ENCODE peak calls at places on chromosome 5, in four cellular contexts. One of them, this sample, is unnamed.

GRCh38 chr5:34499001-34499734 is 157.0 kb upstream of the RAI14 start:
- DNase-seq in body of pancreas: no peak
- DNase-seq in SK-N-SH: no peak
- DNase-seq in A549: no peak
- DNase-seq in this sample: no peak

GRCh38 chr5:142600611-142601360 is 85.1 kb downstream of the FGF1 start:
- DNase-seq in SK-N-SH: no peak
- DNase-seq in body of pancreas: peak; percentile 64
- DNase-seq in A549: no peak
- DNase-seq in this sample: no peak

GRCh38 chr5:12460493-12461261 is 556.4 kb upstream of the CTNND2 start:
- DNase-seq in body of pancreas: no peak
- DNase-seq in SK-N-SH: no peak
- DNase-seq in A549: no peak
- DNase-seq in this sample: no peak

GRCh38 chr5:160926428-160926827 is 74.4 kb upstream of the ATP10B start:
- DNase-seq in body of pancreas: peak; percentile 60
- DNase-seq in SK-N-SH: no peak
- DNase-seq in A549: no peak
- DNase-seq in this sample: no peak

GRCh38 chr5:79284852-79285251 is 48.9 kb downstream of the JMY start:
- DNase-seq in body of pancreas: no peak
- DNase-seq in A549: no peak
- DNase-seq in SK-N-SH: no peak
- DNase-seq in this sample: no peak

GRCh38 chr5:76571595-76571994 is 51.6 kb downstream of the F2RL2 start:
- DNase-seq in body of pancreas: no peak
- DNase-seq in SK-N-SH: no peak
- DNase-seq in A549: no peak
- DNase-seq in this sample: no peak

GRCh38 chr5:82735160-82735789 is 341.9 kb downstream of the TMEM167A start:
- DNase-seq in A549: no peak
- DNase-seq in body of pancreas: no peak
- DNase-seq in SK-N-SH: no peak
- DNase-seq in this sample: no peak

GRCh38 chr5:96093340-96093739 is 131.7 kb upstream of the ELL2 start:
- DNase-seq in SK-N-SH: no peak
- DNase-seq in A549: no peak
- DNase-seq in body of pancreas: peak; percentile 62
- DNase-seq in this sample: no peak

GRCh38 chr5:106521701-106522100 is 1149.0 kb downstream of the EFNA5 start:
- DNase-seq in body of pancreas: no peak
- DNase-seq in A549: peak; percentile 4
- DNase-seq in SK-N-SH: no peak
- DNase-seq in this sample: no peak

GRCh38 chr5:34918025-34918424 is 2.5 kb downstream of the BRIX1 start:
- DNase-seq in A549: no peak
- DNase-seq in SK-N-SH: no peak
- DNase-seq in body of pancreas: no peak
- DNase-seq in this sample: no peak

GRCh38 chr5:62475072-62475471 is 62.5 kb downstream of the IPO11 start:
- DNase-seq in SK-N-SH: no peak
- DNase-seq in body of pancreas: no peak
- DNase-seq in A549: no peak
- DNase-seq in this sample: no peak

GRCh38 chr5:122972877-122973276 is 63.6 kb downstream of the PPIC start:
- DNase-seq in A549: no peak
- DNase-seq in SK-N-SH: no peak
- DNase-seq in body of pancreas: no peak
- DNase-seq in this sample: no peak

GRCh38 chr5:95986001-95986400 is 24.4 kb upstream of the ELL2 start:
- DNase-seq in SK-N-SH: no peak
- DNase-seq in A549: no peak
- DNase-seq in body of pancreas: no peak
- DNase-seq in this sample: no peak

GRCh38 chr5:120684213-120684612 is 220.1 kb downstream of the PRR16 start:
- DNase-seq in SK-N-SH: no peak
- DNase-seq in A549: no peak
- DNase-seq in body of pancreas: no peak
- DNase-seq in this sample: no peak

GRCh38 chr5:8585230-8586018 is 716.5 kb downstream of the MTRR start:
- DNase-seq in SK-N-SH: peak; percentile 36
- DNase-seq in body of pancreas: no peak
- DNase-seq in A549: no peak
- DNase-seq in this sample: no peak

GRCh38 chr5:2702096-2702879 is 49.2 kb downstream of the IRX2 start:
- DNase-seq in SK-N-SH: no peak
- DNase-seq in A549: no peak
- DNase-seq in body of pancreas: no peak
- DNase-seq in this sample: no peak

GRCh38 chr5:174706997-174707548 is 17.3 kb upstream of the MSX2 start:
- DNase-seq in SK-N-SH: no peak
- DNase-seq in A549: no peak
- DNase-seq in body of pancreas: no peak
- DNase-seq in this sample: no peak

GRCh38 chr5:34914671-34915138 is 599 bp downstream of the RAD1 start:
- DNase-seq in A549: peak; percentile 17
- DNase-seq in SK-N-SH: no peak
- DNase-seq in body of pancreas: peak; percentile 31
- DNase-seq in this sample: no peak

GRCh38 chr5:173281910-173282309 is 46.3 kb downstream of the STC2 start:
- DNase-seq in SK-N-SH: peak; percentile 46
- DNase-seq in body of pancreas: no peak
- DNase-seq in A549: peak; percentile 35
- DNase-seq in this sample: no peak

GRCh38 chr5:173287086-173287485 is 41.1 kb downstream of the STC2 start:
- DNase-seq in SK-N-SH: no peak
- DNase-seq in body of pancreas: no peak
- DNase-seq in A549: no peak
- DNase-seq in this sample: no peak

GRCh38 chr5:173279166-173279565 is 44.2 kb upstream of the NKX2-5 start:
- DNase-seq in SK-N-SH: no peak
- DNase-seq in A549: no peak
- DNase-seq in body of pancreas: no peak
- DNase-seq in this sample: no peak

GRCh38 chr5:173282916-173283315 is 45.3 kb downstream of the STC2 start:
- DNase-seq in A549: no peak
- DNase-seq in SK-N-SH: no peak
- DNase-seq in body of pancreas: no peak
- DNase-seq in this sample: no peak

DNA sequence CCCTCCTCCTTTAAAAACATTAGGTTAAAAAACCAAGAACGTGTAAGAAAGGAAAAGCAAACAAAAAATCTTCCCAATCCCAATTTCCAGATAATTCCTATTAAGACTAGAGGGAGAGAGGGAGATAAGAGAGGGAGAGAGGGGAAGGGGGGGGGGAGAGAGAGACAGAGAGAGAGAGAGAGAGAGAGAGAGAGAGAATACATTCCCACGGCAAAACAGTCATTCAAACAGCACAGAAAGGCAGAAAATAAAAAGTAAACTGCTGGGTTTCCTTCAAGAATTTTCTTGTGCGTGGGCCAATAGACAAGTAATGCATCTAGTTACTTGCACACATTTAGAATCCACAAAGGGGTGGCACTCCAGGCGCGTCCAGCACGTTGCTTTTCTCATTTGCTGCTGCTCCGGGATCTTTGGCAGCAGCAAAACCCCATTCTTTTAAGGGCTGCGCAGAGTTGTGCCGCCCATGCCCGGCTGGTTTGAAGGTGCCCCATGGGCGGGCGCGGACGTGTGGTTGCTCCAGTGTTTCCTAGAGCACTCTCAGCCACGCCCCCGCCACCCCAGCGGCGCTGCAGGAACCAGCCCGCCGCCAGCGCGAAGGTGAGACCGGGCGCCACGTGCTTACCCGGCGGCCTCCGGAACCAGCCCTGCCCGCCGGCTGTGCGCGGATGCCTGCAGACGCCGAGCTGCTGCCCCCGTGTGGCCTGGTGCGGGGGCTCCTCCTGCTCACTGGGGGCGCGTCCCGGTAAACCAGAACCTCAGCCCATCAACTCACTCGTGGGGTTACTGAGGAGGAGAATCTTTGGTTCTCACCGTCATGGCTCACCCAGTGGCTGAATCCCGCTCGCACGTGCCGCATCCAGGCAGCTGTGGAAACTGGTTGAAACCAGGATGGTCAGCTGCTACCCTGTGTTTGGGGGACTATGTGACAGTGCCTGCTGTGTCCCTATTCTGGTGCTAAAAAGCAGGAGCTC is 44.6 kb downstream of the STC2 start:
- DNase-seq in A549: peak; percentile 80
- DNase-seq in SK-N-SH: peak; percentile 87
- DNase-seq in body of pancreas: peak; percentile 90
- DNase-seq in this sample: no peak
- TF ChIP-seq CTCF in A549: peak; percentile 78
- TF ChIP-seq CTCF in SK-N-SH: peak; percentile 73
- TF ChIP-seq CTCF in body of pancreas: peak; percentile 72
- TF ChIP-seq CTCF in this sample: peak; percentile 70

DNA sequence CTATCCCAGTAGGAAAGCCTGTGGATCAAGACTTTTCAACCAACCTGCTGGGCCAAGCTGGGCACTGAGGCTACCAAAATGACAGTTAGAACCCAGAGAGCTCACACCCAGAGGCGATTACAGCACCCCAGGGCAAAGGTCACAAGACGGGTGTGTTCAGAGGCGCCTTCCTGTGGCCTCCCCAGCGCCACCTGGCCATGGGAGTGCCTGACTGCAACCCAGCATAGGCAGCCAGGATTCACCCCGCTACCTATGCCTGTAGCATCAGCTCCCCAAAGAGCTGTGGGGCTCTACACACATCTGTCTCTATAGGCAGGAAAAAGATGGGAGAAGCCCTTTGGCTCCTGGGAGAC is 33.5 kb downstream of the PDGFRB start:
- DNase-seq in SK-N-SH: no peak
- DNase-seq in body of pancreas: no peak
- DNase-seq in A549: peak; percentile 71
- DNase-seq in this sample: no peak
- TF ChIP-seq CTCF in SK-N-SH: peak; percentile 37
- TF ChIP-seq CTCF in body of pancreas: no peak
- TF ChIP-seq CTCF in A549: peak; percentile 45
- TF ChIP-seq CTCF in this sample: no peak

DNA sequence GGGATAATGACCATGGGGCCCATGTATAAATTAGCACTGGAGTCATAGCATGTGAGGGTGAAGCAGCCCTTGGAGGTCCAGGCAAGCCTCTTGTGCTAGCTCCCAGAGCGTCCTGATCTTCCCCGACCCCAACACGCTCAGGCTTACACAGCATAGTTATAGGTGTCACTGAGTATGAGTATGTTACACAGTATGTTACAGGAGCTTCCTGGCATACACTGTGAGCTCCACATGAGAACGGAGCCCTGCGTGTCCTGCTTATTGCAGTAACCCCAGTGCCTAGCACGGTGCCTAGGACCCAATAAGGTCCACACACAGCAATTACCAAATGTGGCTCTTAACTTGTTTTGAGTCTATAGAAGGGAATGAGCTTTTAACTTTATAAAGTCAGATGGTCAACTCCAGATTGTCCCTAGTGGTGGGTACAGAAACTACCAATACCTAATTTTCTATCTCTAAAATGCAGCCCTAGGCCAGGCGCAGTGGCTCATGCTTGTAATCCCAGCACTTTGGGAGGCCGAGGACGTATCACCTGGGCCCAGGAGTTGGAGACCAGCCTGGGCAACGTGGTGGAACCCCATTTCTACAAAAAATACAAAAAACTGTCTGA is 64.1 kb downstream of the PLAC8L1 start:
- DNase-seq in SK-N-SH: no peak
- DNase-seq in body of pancreas: no peak
- DNase-seq in A549: no peak
- DNase-seq in this sample: no peak
- TF ChIP-seq CTCF in SK-N-SH: peak; percentile 56
- TF ChIP-seq CTCF in body of pancreas: peak; percentile 25
- TF ChIP-seq CTCF in A549: peak; percentile 29
- TF ChIP-seq CTCF in this sample: no peak

DNA sequence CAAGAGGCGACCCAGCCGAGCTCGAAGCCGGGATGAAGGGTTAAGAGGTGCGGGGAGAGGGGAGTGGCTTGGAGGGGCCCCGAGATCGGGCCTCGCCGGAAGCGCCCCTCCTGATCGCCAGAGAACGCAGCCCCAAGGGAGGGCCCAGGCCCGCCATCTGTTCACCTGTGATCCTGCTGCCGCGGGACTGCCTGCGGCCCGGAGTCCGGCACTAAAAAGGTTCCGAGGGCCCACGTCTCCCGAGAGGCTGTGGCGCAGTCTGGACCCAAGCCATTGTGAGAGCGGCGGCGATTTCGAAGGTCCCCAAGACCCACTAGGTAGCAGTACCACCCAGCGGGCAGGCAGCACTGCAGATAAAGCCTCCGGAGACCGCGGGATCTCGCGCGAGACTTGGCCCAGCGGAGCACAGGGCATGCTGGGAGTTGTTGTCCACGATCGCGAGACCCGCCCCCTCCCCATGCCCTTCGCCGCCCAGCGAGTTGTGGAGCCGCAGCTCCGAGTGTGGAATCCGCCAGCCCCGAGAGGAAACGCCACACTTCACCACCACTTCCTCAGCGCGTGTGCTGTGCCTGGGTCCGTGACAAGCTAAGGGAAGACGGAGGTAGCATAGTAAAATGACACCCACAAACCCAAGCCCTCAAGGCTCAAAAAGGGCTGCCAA is at the start of gene KIAA1191:
- DNase-seq in body of pancreas: peak; percentile 96
- DNase-seq in A549: peak; percentile 87
- DNase-seq in SK-N-SH: peak; percentile 92
- DNase-seq in this sample: peak; percentile 70
- TF ChIP-seq CTCF in body of pancreas: peak; percentile 35
- TF ChIP-seq CTCF in A549: peak; percentile 21
- TF ChIP-seq CTCF in SK-N-SH: peak; percentile 30
- TF ChIP-seq CTCF in this sample: peak; percentile 22

GRCh38 chr5:178461426-178461730 is 128.8 kb downstream of the COL23A1 start:
- DNase-seq in SK-N-SH: no peak
- DNase-seq in body of pancreas: no peak
- DNase-seq in A549: no peak
- DNase-seq in this sample: no peak
- TF ChIP-seq CTCF in SK-N-SH: no peak
- TF ChIP-seq CTCF in body of pancreas: no peak
- TF ChIP-seq CTCF in A549: no peak
- TF ChIP-seq CTCF in this sample: no peak

This sample was measured in D721Med.